ENCODE peak calls at places on chromosomes 16 and 17, in five cellular contexts. O is IMR-90, B is HepG2, R is K562, M is SK-N-SH. S is an unnamed sample. For H3K4me1, the result is how much of the 10 kb centered on the place peaks cover.

GRCh38 chr17:56545930-56546329 is 47.6 kb upstream of the NOG start:
- DNase-seq in O (no peak), B (no peak), R (no peak), M (no peak), S (no peak)

GRCh38 chr17:1712271-1712670 is 2.1 kb upstream of the TLCD2 start:
- DNase-seq in O (no peak), B (no peak), R (no peak), M (no peak), S (no peak)

GRCh38 chr17:31327534-31328526 is 6.4 kb upstream of the EVI2A start:
- DNase-seq in O (peak), B (peak), R (no peak), M (no peak), S (peak)

GRCh38 chr17:27233783-27234182 is 60.1 kb upstream of the WSB1 start:
- DNase-seq in O (no peak), B (no peak), R (no peak), M (no peak), S (no peak)

GRCh38 chr17:44005865-44006580 is 1.6 kb downstream of the NAGS start:
- DNase-seq in O (no peak), B (no peak), R (no peak), M (peak), S (peak)

GRCh38 chr16:1458977-1459341 is 14.6 kb upstream of the CCDC154 start:
- DNase-seq in O (no peak), B (no peak), R (no peak), M (no peak), S (no peak)

GRCh38 chr16:75341934-75342811 is 90.7 kb upstream of the BCAR1 start:
- DNase-seq in O (peak), B (no peak), R (no peak), M (no peak), S (peak)

GRCh38 chr17:66338937-66339336 is 36.5 kb downstream of the PRKCA start:
- DNase-seq in O (no peak), B (no peak), R (no peak), M (no peak), S (no peak)

GRCh38 chr17:72903522-72903921 is 189.0 kb downstream of the SLC39A11 start:
- DNase-seq in O (no peak), B (no peak), R (no peak), M (peak), S (no peak)

GRCh38 chr17:82120148-82120547 is 22.1 kb upstream of the FASN start:
- DNase-seq in O (peak), B (no peak), R (no peak), M (no peak), S (no peak)

GRCh38 chr16:50547340-50547865 is 793 bp upstream of the NKD1 start:
- DNase-seq in O (no peak), B (peak), R (peak), M (peak), S (peak)

GRCh38 chr16:55912022-55912421 is 36.8 kb upstream of the CES5A start:
- DNase-seq in O (no peak), B (no peak), R (no peak), M (peak), S (no peak)

GRCh38 chr17:10046786-10047609 is 141.9 kb upstream of the RCVRN start:
- DNase-seq in O (no peak), B (no peak), R (no peak), M (no peak), S (no peak)

DNA sequence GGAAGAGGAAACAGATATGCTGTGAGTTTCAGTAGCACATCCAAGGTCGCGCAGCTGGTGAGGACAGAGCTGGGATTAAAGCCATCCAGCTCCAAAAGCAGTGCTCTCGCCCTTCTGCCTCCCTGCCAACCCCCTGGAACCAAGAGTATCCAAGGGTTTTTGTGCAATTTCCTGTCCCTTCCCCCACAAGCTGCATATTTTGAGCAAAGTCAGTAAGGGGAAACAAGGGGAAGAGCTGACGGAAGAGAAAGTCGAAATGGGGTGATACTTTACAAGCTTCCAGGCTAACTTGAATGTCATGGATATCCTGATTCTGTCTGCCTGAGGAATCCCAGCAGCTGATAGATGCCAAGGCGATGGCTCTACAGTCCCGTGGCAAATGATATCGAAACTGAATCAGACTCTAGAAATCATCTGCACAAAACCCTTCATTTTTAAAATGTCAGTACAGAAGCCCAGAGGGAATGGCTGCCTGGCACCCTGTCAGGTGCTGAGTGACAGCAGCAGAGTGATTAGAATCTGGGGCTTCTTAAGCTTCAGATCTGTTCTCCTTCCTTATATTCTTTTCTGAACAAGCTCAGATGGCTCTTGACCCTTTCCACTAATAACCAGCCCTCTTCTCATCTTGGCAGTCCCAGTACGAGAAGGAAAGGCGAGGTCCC is 42.9 kb upstream of the TEKT3 start:
- DNase-seq in O (peak), B (no peak), R (no peak), M (no peak), S (no peak)
- TF ChIP-seq RFX5 in O (no peak), B (no peak), R (no peak), M (no peak), S (no peak)

GRCh38 chr17:63696381-63696961 is 3.5 kb downstream of the LIMD2 start:
- DNase-seq in O (no peak), B (peak), R (peak), M (peak), S (peak)
- H3K4me1 ChIP-seq in O (under half), B (under half), R (under half), M (under half), S (under half)

DNA sequence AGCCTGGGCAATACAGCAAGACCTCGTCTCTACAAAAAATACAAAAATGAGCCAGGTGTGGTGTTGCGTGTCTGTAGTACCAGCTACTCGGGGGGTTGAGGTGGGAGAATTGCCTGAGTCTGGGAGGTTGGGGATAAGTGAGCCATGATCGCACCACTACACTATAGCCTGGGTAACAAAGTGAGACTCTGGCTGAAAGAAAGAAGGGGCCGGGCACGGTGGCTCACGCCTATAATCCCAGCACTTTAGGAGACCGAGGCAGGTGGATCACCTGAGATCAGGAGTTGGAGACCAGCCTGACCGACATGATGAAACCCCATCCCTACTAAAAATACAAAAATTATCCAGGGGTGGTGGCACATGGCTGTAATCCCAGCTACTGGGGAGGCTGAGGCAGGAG is 10.5 kb upstream of the GRB2 start:
- DNase-seq in O (no peak), B (no peak), R (no peak), M (no peak), S (no peak)
- TF ChIP-seq RFX5 in O (no peak), B (no peak), R (no peak), M (no peak), S (no peak)

DNA sequence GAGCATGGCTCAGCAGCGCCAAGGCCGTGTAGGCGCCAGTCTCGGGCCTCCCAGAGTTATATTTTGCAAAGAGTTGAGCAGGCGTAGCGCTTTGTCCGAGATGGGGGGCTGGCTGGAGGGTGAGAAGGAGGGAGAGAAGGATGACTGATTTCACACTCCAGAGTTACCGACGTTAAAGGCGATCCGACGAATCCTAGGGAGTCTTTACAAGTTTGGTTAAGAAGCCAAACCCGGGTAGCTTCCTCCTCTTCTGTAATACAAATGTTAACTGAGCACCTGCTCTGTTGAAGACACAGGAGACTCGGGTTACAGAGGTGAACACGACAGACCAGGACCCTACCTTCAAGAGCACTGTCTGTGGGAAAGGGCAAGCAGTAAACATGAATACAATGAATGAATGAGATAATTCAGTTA is 805 bp downstream of the POLR2A start:
- DNase-seq in O (no peak), B (no peak), R (no peak), M (no peak), S (no peak)
- H3K4me1 ChIP-seq in O (under half), B (half or more), R (under half), M (under half), S (under half)

GRCh38 chr17:37754363-37754762 is 9.5 kb upstream of the HNF1B start:
- DNase-seq in O (no peak), B (no peak), R (no peak), M (no peak), S (no peak)

GRCh38 chr17:37755455-37755854 is 10.6 kb upstream of the HNF1B start:
- DNase-seq in O (no peak), B (no peak), R (no peak), M (no peak), S (no peak)

GRCh38 chr17:37756060-37756459 is 11.2 kb upstream of the HNF1B start:
- DNase-seq in O (no peak), B (no peak), R (no peak), M (no peak), S (no peak)

GRCh38 chr17:37750768-37751466 is 6.1 kb upstream of the HNF1B start:
- DNase-seq in O (no peak), B (no peak), R (no peak), M (no peak), S (no peak)

GRCh38 chr17:37752482-37752881 is 7.6 kb upstream of the HNF1B start:
- DNase-seq in O (peak), B (no peak), R (no peak), M (no peak), S (peak)
- TF ChIP-seq RFX5 in O (no peak), B (no peak), R (no peak), M (no peak), S (no peak)